ENCODE peak calls at places on chromosomes 12 and 14, in five cellular contexts. T is CD8-positive, alpha-beta T cell; K is upper lobe of right lung; G is right cardiac atrium; E is GM23338. B is an unnamed sample.

GRCh38 chr12:12540261-12541013 is 22.2 kb downstream of the DUSP16 start:
- DNase-seq in K (no peak), E (no peak), T (no peak), G (no peak), B (peak; percentile 27)

GRCh38 chr14:64209428-64210165 is 84.6 kb downstream of the ESR2 start:
- DNase-seq in T (no peak), G (peak; percentile 62), K (peak; percentile 88), E (no peak), B (no peak)

GRCh38 chr12:8785499-8785898 is 36.9 kb upstream of the A2ML1 start:
- DNase-seq in K (no peak), E (no peak), G (no peak), T (no peak), B (no peak)

GRCh38 chr12:80226576-80226975 is 127.2 kb downstream of the OTOGL start:
- DNase-seq in E (no peak), K (no peak), T (no peak), G (no peak), B (peak; percentile 56)

GRCh38 chr12:88624911-88625310 is 44.6 kb upstream of the KITLG start:
- DNase-seq in E (no peak), T (no peak), G (no peak), K (no peak), B (no peak)

GRCh38 chr12:99334737-99335136 is 312.8 kb upstream of the GARIN6 start:
- DNase-seq in T (no peak), G (no peak), K (no peak), E (no peak), B (peak; percentile 78)

GRCh38 chr14:101912841-101913240 is 51.5 kb upstream of the DYNC1H1 start:
- DNase-seq in K (no peak), T (no peak), G (no peak), E (no peak), B (no peak)

GRCh38 chr14:24430682-24431568 is 1.2 kb downstream of the KHNYN start:
- DNase-seq in T (peak; percentile 57), G (peak; percentile 66), E (peak; percentile 56), K (peak; percentile 67), B (peak; percentile 51)

GRCh38 chr12:10031771-10032175 is 1.3 kb downstream of the CLEC9A start:
- DNase-seq in E (peak; percentile 67), K (no peak), T (no peak), G (no peak), B (peak; percentile 10)

GRCh38 chr12:69254046-69254445 is 14.7 kb downstream of the CPSF6 start:
- DNase-seq in T (no peak), K (no peak), E (peak; percentile 79), G (no peak), B (peak; percentile 63)

GRCh38 chr14:92481811-92482559 is 31.6 kb upstream of the RIN3 start:
- DNase-seq in G (no peak), K (no peak), E (no peak), T (no peak), B (no peak)

GRCh38 chr14:94588311-94588710 is 7.1 kb downstream of the SERPINA5 start:
- DNase-seq in T (no peak), E (no peak), G (no peak), K (no peak), B (no peak)

GRCh38 chr14:68913516-68913915 is 65.6 kb downstream of the ACTN1 start:
- DNase-seq in T (no peak), G (no peak), E (no peak), K (no peak), B (no peak)

GRCh38 chr12:40691913-40692616 is at the start of gene CNTN1:
- DNase-seq in G (peak; percentile 34), K (peak; percentile 81), E (peak; percentile 96), T (no peak), B (peak; percentile 83)

GRCh38 chr12:45125997-45126396 is 75.1 kb upstream of the DBX2 start:
- DNase-seq in G (no peak), K (no peak), T (no peak), E (no peak), B (no peak)

GRCh38 chr12:114917953-114918352 is 234.0 kb upstream of the TBX3 start:
- DNase-seq in E (no peak), T (no peak), G (no peak), K (no peak), B (no peak)

GRCh38 chr12:120669055-120669828 is 17.7 kb upstream of the MLEC start:
- DNase-seq in K (no peak), G (peak; percentile 62), T (no peak), E (peak; percentile 52), B (peak; percentile 88)

DNA sequence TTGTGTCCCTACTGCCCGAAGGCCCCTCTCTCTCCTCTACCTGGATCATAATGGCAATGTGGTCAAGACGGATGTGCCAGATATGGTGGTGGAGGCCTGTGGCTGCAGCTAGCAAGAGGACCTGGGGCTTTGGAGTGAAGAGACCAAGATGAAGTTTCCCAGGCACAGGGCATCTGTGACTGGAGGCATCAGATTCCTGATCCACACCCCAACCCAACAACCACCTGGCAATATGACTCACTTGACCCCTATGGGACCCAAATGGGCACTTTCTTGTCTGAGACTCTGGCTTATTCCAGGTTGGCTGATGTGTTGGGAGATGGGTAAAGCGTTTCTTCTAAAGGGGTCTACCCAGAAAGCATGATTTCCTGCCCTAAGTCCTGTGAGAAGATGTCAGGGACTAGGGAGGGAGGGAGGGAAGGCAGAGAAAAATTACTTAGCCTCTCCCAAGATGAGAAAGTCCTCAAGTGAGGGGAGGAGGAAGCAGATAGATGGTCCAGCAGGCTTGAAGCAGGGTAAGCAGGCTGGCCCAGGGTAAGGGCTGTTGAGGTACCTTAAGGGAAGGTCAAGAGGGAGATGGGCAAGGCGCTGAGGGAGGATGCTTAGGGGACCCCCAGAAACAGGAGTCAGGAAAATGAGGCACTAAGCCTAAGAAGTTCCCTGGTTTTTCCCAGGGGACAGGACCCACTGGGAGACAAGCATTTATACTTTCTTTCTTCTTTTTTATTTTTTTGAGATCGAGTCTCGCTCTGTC is 1.8 kb downstream of the INHBE start:
- DNase-seq in G (no peak), K (no peak), T (no peak), E (no peak), B (no peak)
- H3K27ac ChIP-seq in G (no peak overlapping the region), K (no peak overlapping the region), T (no peak overlapping the region), E (peak overlapping the region; percentile 96), B (peak overlapping the region; percentile 57)

GRCh38 chr12:108862588-108862959 is 5.2 kb upstream of the SSH1 start:
- DNase-seq in T (no peak), E (no peak), K (no peak), G (no peak), B (no peak)
- H3K27ac ChIP-seq in T (no peak overlapping the region), E (no peak overlapping the region), K (no peak overlapping the region), G (no peak overlapping the region), B (no peak overlapping the region)

GRCh38 chr12:21438643-21439042 is 1.2 kb downstream of the PYROXD1 start:
- DNase-seq in E (no peak), T (no peak), K (no peak), G (no peak), B (no peak)
- H3K27ac ChIP-seq in E (peak overlapping the region; percentile 99), T (peak overlapping the region; percentile 86), K (peak overlapping the region; percentile 87), G (no peak overlapping the region), B (peak overlapping the region; percentile 96)

GRCh38 chr12:113664224-113664681 is 192.6 kb upstream of the LHX5 start:
- DNase-seq in K (no peak), E (no peak), G (no peak), T (no peak), B (no peak)
- H3K27ac ChIP-seq in K (no peak overlapping the region), E (no peak overlapping the region), G (no peak overlapping the region), T (no peak overlapping the region), B (no peak overlapping the region)

GRCh38 chr12:118304093-118304492 is 68.6 kb downstream of the TAOK3 start:
- DNase-seq in T (no peak), E (no peak), G (no peak), K (no peak), B (no peak)

GRCh38 chr12:118311666-118312065 is 61.0 kb downstream of the TAOK3 start:
- DNase-seq in T (no peak), G (no peak), K (no peak), E (no peak), B (peak; percentile 82)

GRCh38 chr12:118310320-118310719 is 62.4 kb downstream of the TAOK3 start:
- DNase-seq in G (no peak), T (no peak), E (no peak), K (no peak), B (no peak)

GRCh38 chr12:118302053-118302452 is 70.7 kb downstream of the TAOK3 start:
- DNase-seq in K (no peak), E (no peak), T (no peak), G (no peak), B (no peak)

GRCh38 chr12:118307069-118307954 is 65.4 kb downstream of the TAOK3 start:
- DNase-seq in G (no peak), E (no peak), K (no peak), T (no peak), B (peak; percentile 86)
- H3K27ac ChIP-seq in G (no peak overlapping the region), E (peak overlapping the region; percentile 16), K (no peak overlapping the region), T (no peak overlapping the region), B (peak overlapping the region; percentile 84)

DNA sequence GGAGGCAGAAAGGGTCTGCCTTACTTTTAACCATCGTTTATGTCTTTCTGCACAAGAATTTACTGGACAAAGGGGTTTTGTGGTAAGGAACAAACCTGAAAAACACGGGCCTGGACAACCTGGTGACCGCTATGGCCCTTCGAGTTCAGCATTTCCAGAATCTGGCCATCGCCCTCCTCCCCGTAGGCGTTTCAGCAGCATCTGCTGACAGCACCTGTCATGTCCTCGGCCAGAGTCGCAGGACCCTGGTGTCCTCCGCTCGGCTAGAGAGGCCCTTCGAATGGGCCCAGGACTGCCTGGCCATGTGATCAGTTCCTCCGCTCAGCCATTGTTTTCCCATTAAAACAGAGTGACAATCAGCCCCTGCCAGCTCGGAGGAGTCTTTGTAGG is 142.8 kb upstream of the FKBP4 start:
- DNase-seq in K (peak; percentile 61), G (no peak), E (no peak), T (no peak), B (no peak)
- H3K27ac ChIP-seq in K (no peak overlapping the region), G (no peak overlapping the region), E (no peak overlapping the region), T (no peak overlapping the region), B (no peak overlapping the region)

DNA sequence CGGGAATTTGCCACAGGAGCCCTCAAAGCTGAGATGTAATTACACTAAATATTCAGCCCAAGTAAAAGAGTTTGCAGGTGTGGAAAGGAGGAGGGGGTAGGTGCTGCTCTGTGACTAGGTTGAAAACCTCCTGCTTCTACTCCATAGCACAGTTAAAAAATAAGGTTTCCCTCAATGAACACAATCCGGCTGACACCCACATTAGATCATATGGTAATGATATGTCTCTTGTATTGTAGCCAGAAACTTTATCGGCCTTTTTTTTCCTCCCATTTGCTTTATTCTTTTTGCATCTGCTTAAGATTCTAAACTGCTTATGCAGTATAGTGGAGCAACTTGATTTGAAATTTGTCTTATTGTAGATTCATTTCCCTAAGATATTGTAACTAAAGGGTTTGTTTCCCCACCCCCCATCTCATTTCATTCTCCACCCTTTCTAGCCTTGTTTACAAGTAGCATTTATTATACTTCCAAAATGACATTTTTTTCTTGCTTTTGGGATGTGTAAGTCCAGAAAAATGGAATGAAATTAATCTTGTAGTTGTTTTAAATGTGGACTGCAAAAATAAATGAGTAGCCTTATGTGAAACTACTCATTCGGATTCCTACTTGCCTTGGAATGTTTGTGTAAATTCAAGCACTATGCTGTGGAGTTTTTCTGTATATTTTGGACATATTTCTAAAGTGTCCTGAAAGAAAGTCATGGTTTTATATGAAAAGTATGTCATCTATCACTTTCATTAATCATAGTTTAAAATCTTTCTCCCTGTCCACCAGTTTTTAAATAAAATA is at the start of gene DCN:
- DNase-seq in K (no peak), E (no peak), T (no peak), G (no peak), B (no peak)
- H3K27ac ChIP-seq in K (peak within 1 kb of the TSS; percentile 76), E (no peak within 1 kb of the TSS), T (no peak within 1 kb of the TSS), G (no peak within 1 kb of the TSS), B (no peak within 1 kb of the TSS)

GRCh38 chr12:22284871-22285270 is 49.6 kb downstream of the ST8SIA1 start:
- DNase-seq in K (no peak), T (no peak), E (no peak), G (no peak), B (no peak)
- H3K27ac ChIP-seq in K (no peak overlapping the region), T (no peak overlapping the region), E (no peak overlapping the region), G (no peak overlapping the region), B (no peak overlapping the region)

B was measured in A673.